ENCODE peak calls at places on chromosomes 13 and 19, in five cellular contexts. K is osteocyte, M is stromal cell of bone marrow, Q is NCI-H524, R is NCI-H2171. B is an unnamed sample.

GRCh38 chr13:113667771-113668490 is 912 bp downstream of the GRK1 start:
- DNase-seq in K (no peak), Q (no peak), M (no peak), R (no peak), B (no peak)

GRCh38 chr13:21528616-21529015 is 69.5 kb upstream of the ZDHHC20 start:
- DNase-seq in Q (no peak), R (no peak), M (peak; percentile 13), K (no peak), B (no peak)

GRCh38 chr13:102779426-102780159 is 6.0 kb upstream of the TEX30 start:
- DNase-seq in K (no peak), R (no peak), M (no peak), Q (no peak), B (no peak)

GRCh38 chr19:2550431-2551171 is 74.7 kb downstream of the GADD45B start:
- DNase-seq in Q (peak; percentile 90), R (peak; percentile 95), M (no peak), K (no peak), B (no peak)

GRCh38 chr13:97275775-97276501 is 53.8 kb downstream of the MBNL2 start:
- DNase-seq in M (no peak), R (no peak), Q (no peak), K (no peak), B (no peak)

GRCh38 chr13:92959790-92960189 is 266.8 kb upstream of the GPC6 start:
- DNase-seq in R (no peak), K (no peak), M (no peak), Q (no peak), B (no peak)

GRCh38 chr13:114148521-114148855 is 16.1 kb upstream of the RASA3 start:
- DNase-seq in M (no peak), R (no peak), Q (no peak), K (no peak), B (no peak)

GRCh38 chr13:51557875-51558604 is 26.2 kb upstream of the WDFY2 start:
- DNase-seq in M (peak; percentile 73), R (no peak), Q (no peak), K (no peak), B (no peak)

GRCh38 chr13:33318037-33318436 is 32.5 kb upstream of the STARD13 start:
- DNase-seq in Q (no peak), R (no peak), M (no peak), K (no peak), B (no peak)

GRCh38 chr13:113782472-113782871 is 23.4 kb downstream of the TMEM255B start:
- DNase-seq in Q (no peak), K (no peak), R (no peak), M (no peak), B (no peak)

GRCh38 chr19:18588611-18589379 is at the start of gene REX1BD:
- DNase-seq in Q (peak; percentile 87), R (peak; percentile 86), K (peak; percentile 94), M (peak; percentile 49), B (peak; percentile 46)

GRCh38 chr19:48751835-48752510 is 468 bp downstream of the FUT1 start:
- DNase-seq in K (no peak), M (no peak), R (no peak), Q (no peak), B (no peak)

GRCh38 chr19:46303702-46304397 is 7.0 kb downstream of the HIF3A start:
- DNase-seq in Q (no peak), K (no peak), R (no peak), M (no peak), B (no peak)

GRCh38 chr13:95440441-95441088 is 112.0 kb upstream of the CLDN10 start:
- DNase-seq in R (no peak), Q (no peak), K (no peak), M (no peak), B (no peak)

GRCh38 chr13:41311607-41312500 is 787 bp downstream of the NAA16 start:
- DNase-seq in R (no peak), M (no peak), Q (peak; percentile 25), K (no peak), B (no peak)

GRCh38 chr19:15556634-15557181 is 48.4 kb downstream of the CYP4F22 start:
- DNase-seq in R (no peak), Q (no peak), K (no peak), M (no peak), B (no peak)

GRCh38 chr19:3687774-3688706 is 12.2 kb downstream of the PIP5K1C start:
- DNase-seq in K (peak; percentile 82), R (peak; percentile 26), M (no peak), Q (no peak), B (no peak)

GRCh38 chr19:17394891-17395415 is 957 bp upstream of the CCDC194 start:
- DNase-seq in K (no peak), R (no peak), Q (peak; percentile 58), M (peak; percentile 23), B (no peak)

GRCh38 chr13:74966814-74967213 is 515.2 kb downstream of the TBC1D4 start:
- DNase-seq in Q (no peak), R (peak; percentile 40), M (peak; percentile 10), K (no peak), B (peak; percentile 67)

GRCh38 chr19:42129399-42130253 is 2.6 kb downstream of the POU2F2 start:
- DNase-seq in Q (no peak), K (no peak), R (peak; percentile 88), M (no peak), B (no peak)

GRCh38 chr13:39133781-39134180 is 95.5 kb downstream of the NHLRC3 start:
- DNase-seq in R (no peak), Q (no peak), K (no peak), M (no peak), B (no peak)

GRCh38 chr13:41099986-41100385 is 32.6 kb downstream of the KBTBD6 start:
- DNase-seq in Q (no peak), M (no peak), K (no peak), R (no peak), B (no peak)

GRCh38 chr13:96460571-96460970 is 370.7 kb downstream of the HS6ST3 start:
- DNase-seq in M (no peak), K (no peak), R (no peak), Q (no peak), B (no peak)

GRCh38 chr19:30029721-30030510 is 87.9 kb downstream of the URI1 start:
- DNase-seq in K (no peak), Q (no peak), M (no peak), R (no peak), B (no peak)

GRCh38 chr19:51586103-51586728 is 15.1 kb downstream of the ZNF175 start:
- DNase-seq in K (no peak), R (no peak), M (no peak), Q (no peak), B (no peak)

GRCh38 chr13:102536695-102537485 is 59.9 kb upstream of the TPP2 start:
- DNase-seq in Q (no peak), M (no peak), R (no peak), K (no peak), B (peak; percentile 17)

GRCh38 chr13:104984296-104984818 is 1551.1 kb downstream of the EFNB2 start:
- DNase-seq in Q (no peak), R (peak; percentile 45), K (no peak), M (peak; percentile 12), B (peak; percentile 26)

GRCh38 chr13:52845766-52846566 is 2.5 kb downstream of the PCDH8 start:
- DNase-seq in Q (peak; percentile 82), R (no peak), K (no peak), M (no peak), B (no peak)

B was measured in pulmonary artery endothelial cell.